ENCODE peak calls at places on chromosomes 5 and 9, in six cellular contexts. Q is NCI-H460; Y is stomach; W is AG08395; C is T follicular helper cell; L is stimulated activated naive CD8-positive, alpha-beta T cell treated with anti-CD3 and anti-CD28 coated beads, Interleukin-15, Interleukin-2, amounts not matched to agents 100 U/mL and 50 U/mL, for 24 hours. U is an unnamed sample.

GRCh38 chr5:149651686-149652085 is 70.4 kb downstream of the ARHGEF37 start:
- DNase-seq in C (no peak), Q (no peak), Y (no peak), L (no peak), W (no peak), U (no peak)

GRCh38 chr5:33530963-33531298 is 90.2 kb downstream of the TARS1 start:
- DNase-seq in C (no peak), W (no peak), L (no peak), Y (no peak), Q (no peak), U (no peak)

GRCh38 chr9:93890436-93890935 is 64.7 kb downstream of the BARX1 start:
- DNase-seq in L (no peak), C (no peak), W (no peak), Q (no peak), Y (no peak), U (no peak)

GRCh38 chr9:105484226-105484625 is 36.4 kb downstream of the FSD1L start:
- DNase-seq in L (no peak), W (no peak), C (no peak), Q (no peak), Y (no peak), U (no peak)

GRCh38 chr5:180469586-180469865 is 24.7 kb upstream of the CNOT6 start:
- DNase-seq in C (no peak), W (no peak), Q (no peak), Y (peak), L (no peak), U (no peak)

GRCh38 chr5:137705106-137705505 is 30.8 kb downstream of the KLHL3 start:
- DNase-seq in Y (no peak), Q (no peak), W (no peak), C (no peak), L (no peak), U (no peak)

GRCh38 chr9:88587182-88587581 is 52.2 kb downstream of the NXNL2 start:
- DNase-seq in L (no peak), C (no peak), Y (peak), W (no peak), Q (no peak), U (no peak)

GRCh38 chr9:37753489-37754190 is at the start of gene TRMT10B:
- DNase-seq in W (peak), C (peak), Y (peak), L (peak), Q (peak), U (peak)

GRCh38 chr5:167577616-167578015 is 713.8 kb upstream of the WWC1 start:
- DNase-seq in Y (no peak), W (no peak), Q (no peak), C (no peak), L (no peak), U (no peak)

GRCh38 chr5:6551287-6551954 is 81.4 kb downstream of the NSUN2 start:
- DNase-seq in Q (no peak), W (no peak), L (no peak), C (no peak), Y (no peak), U (no peak)

GRCh38 chr5:180390441-180391190 is 37.5 kb upstream of the GFPT2 start:
- DNase-seq in L (no peak), C (no peak), W (no peak), Y (no peak), Q (no peak), U (no peak)

GRCh38 chr9:12854218-12854617 is 79.4 kb downstream of the LURAP1L start:
- DNase-seq in L (no peak), Y (no peak), W (no peak), Q (no peak), C (no peak), U (no peak)

GRCh38 chr5:151589878-151590570 is 1.1 kb downstream of the FAT2 start:
- DNase-seq in C (no peak), L (no peak), Q (no peak), W (no peak), Y (no peak), U (no peak)